ENCODE peak calls at places on chromosome 15, in ten cellular contexts. V is foreskin fibroblast; S is activated CD8-positive, alpha-beta memory T cell treated with anti-CD3 and anti-CD28 coated beads, Interleukin-2, amount 50 U/mL, for 4 hours; B is germinal center; C is GM10248; K is AG04450; X is neural crest cell; F is amniotic stem cell; Z is EL; I is cardiac muscle cell. Q is an unnamed sample.

GRCh38 chr15:95162967-95163531 is 931.7 kb downstream of the MCTP2 start:
- DNase-seq in V (peak; percentile 93), S (no peak), B (no peak), C (no peak), K (peak; percentile 51), X (no peak), F (peak; percentile 54), Z (peak; percentile 84), I (peak; percentile 38), Q (no peak)

GRCh38 chr15:69609776-69610175 is 157.2 kb downstream of the RPLP1 start:
- DNase-seq in V (no peak), S (no peak), B (no peak), C (no peak), K (no peak), X (no peak), F (no peak), Z (no peak), I (no peak), Q (no peak)

GRCh38 chr15:71272932-71273331 is 157.7 kb downstream of the THSD4 start:
- DNase-seq in V (no peak), S (no peak), B (no peak), C (no peak), K (peak; percentile 57), X (no peak), F (no peak), Z (peak; percentile 64), I (peak; percentile 55), Q (no peak)

GRCh38 chr15:65033659-65034269 is 4.3 kb upstream of the MTFMT start:
- DNase-seq in V (peak; percentile 52), S (no peak), B (peak; percentile 46), C (peak; percentile 60), K (no peak), X (no peak), F (peak; percentile 38), Z (peak; percentile 49), I (peak; percentile 60), Q (peak; percentile 68)

GRCh38 chr15:91320106-91320505 is 220.0 kb downstream of the SV2B start:
- DNase-seq in V (no peak), S (no peak), B (no peak), C (no peak), K (no peak), X (no peak), F (no peak), Z (no peak), I (no peak), Q (no peak)

GRCh38 chr15:86541540-86541939 is 461.9 kb downstream of the AGBL1 start:
- DNase-seq in V (no peak), S (no peak), B (no peak), C (no peak), K (no peak), X (no peak), F (no peak), Z (no peak), I (no peak), Q (no peak)

GRCh38 chr15:60591491-60592385 is 112.8 kb upstream of the ICE2 start:
- DNase-seq in V (peak; percentile 22), S (peak; percentile 49), B (peak; percentile 50), C (peak; percentile 39), K (no peak), X (peak; percentile 26), F (no peak), Z (peak; percentile 21), I (peak; percentile 16), Q (peak; percentile 27)

GRCh38 chr15:96049766-96050165 is 280.7 kb upstream of the NR2F2 start:
- DNase-seq in V (no peak), S (no peak), B (no peak), C (no peak), K (no peak), X (no peak), F (no peak), Z (no peak), I (no peak), Q (no peak)

GRCh38 chr15:40925495-40925862 is 3.7 kb upstream of the DLL4 start:
- DNase-seq in V (no peak), S (no peak), B (no peak), C (no peak), K (no peak), X (no peak), F (no peak), Z (no peak), I (no peak), Q (no peak)

GRCh38 chr15:52714968-52715367 is 35.8 kb upstream of the ATOSA start:
- DNase-seq in V (no peak), S (no peak), B (no peak), C (no peak), K (no peak), X (no peak), F (no peak), Z (no peak), I (no peak), Q (no peak)

GRCh38 chr15:92869263-92869940 is 30.7 kb upstream of the CHD2 start:
- DNase-seq in V (peak; percentile 29), S (no peak), B (no peak), C (no peak), K (no peak), X (no peak), F (no peak), Z (peak; percentile 86), I (peak; percentile 62), Q (no peak)

GRCh38 chr15:31477851-31478250 is 151.2 kb downstream of the KLF13 start:
- DNase-seq in V (no peak), S (no peak), B (no peak), C (no peak), K (no peak), X (no peak), F (no peak), Z (no peak), I (no peak), Q (no peak)

GRCh38 chr15:35305906-35306305 is 220.8 kb upstream of the NANOGP8 start:
- DNase-seq in V (peak; percentile 63), S (no peak), B (no peak), C (no peak), K (peak; percentile 67), X (no peak), F (no peak), Z (peak; percentile 88), I (peak; percentile 18), Q (no peak)

GRCh38 chr15:62719316-62719715 is 323.2 kb upstream of the TPM1 start:
- DNase-seq in V (no peak), S (no peak), B (no peak), C (no peak), K (no peak), X (no peak), F (no peak), Z (peak; percentile 76), I (no peak), Q (no peak)

GRCh38 chr15:85974348-85974705 is 105.3 kb upstream of the AGBL1 start:
- DNase-seq in V (no peak), S (no peak), B (no peak), C (no peak), K (no peak), X (no peak), F (no peak), Z (no peak), I (no peak), Q (no peak)

GRCh38 chr15:59616390-59616789 is 4.8 kb downstream of the GCNT3 start:
- DNase-seq in V (no peak), S (no peak), B (no peak), C (no peak), K (no peak), X (no peak), F (no peak), Z (no peak), I (no peak), Q (peak; percentile 7)

GRCh38 chr15:52493968-52494367 is 34.7 kb downstream of the MYO5A start:
- DNase-seq in V (no peak), S (no peak), B (no peak), C (no peak), K (no peak), X (no peak), F (no peak), Z (peak; percentile 52), I (no peak), Q (no peak)

GRCh38 chr15:100056411-100057072 is 285.2 kb downstream of the ADAMTS17 start:
- DNase-seq in V (no peak), S (no peak), B (no peak), C (no peak), K (no peak), X (no peak), F (no peak), Z (no peak), I (no peak), Q (no peak)

Q was measured in OCI-LY7.